ENCODE peak calls at places on chromosomes 13 and 19, in nine cellular contexts. B, K, W, M, Q, E, D, P and C are unnamed samples.

GRCh38 chr19:29001006-29001921 is 211.7 kb downstream of the UQCRFS1 start:
- DNase-seq in P (no peak), B (no peak), M (no peak), K (peak; percentile 20), W (no peak), E (no peak), Q (no peak), D (no peak), C (no peak)

GRCh38 chr13:74794147-74794546 is 659.9 kb upstream of the KLF12 start:
- DNase-seq in B (no peak), D (no peak), E (no peak), K (peak; percentile 13), Q (no peak), M (peak; percentile 7), W (no peak), P (no peak), C (no peak)

GRCh38 chr13:96229356-96229755 is 139.4 kb downstream of the HS6ST3 start:
- DNase-seq in D (no peak), W (no peak), B (no peak), K (peak; percentile 86), M (no peak), Q (no peak), E (no peak), P (no peak), C (no peak)

GRCh38 chr19:58554494-58555368 is at the start of gene CHMP2A:
- DNase-seq in D (peak; percentile 99), W (no peak), B (peak; percentile 95), P (no peak), Q (peak; percentile 98), K (peak; percentile 98), E (peak; percentile 99), M (peak; percentile 96), C (peak; percentile 99)

GRCh38 chr13:76991432-76991795 is 467 bp upstream of the CLN5 start:
- DNase-seq in Q (no peak), K (no peak), W (no peak), B (peak; percentile 55), D (peak; percentile 46), P (no peak), E (no peak), M (peak; percentile 6), C (no peak)

GRCh38 chr19:44598355-44598754 is 15.0 kb upstream of the IGSF23 start:
- DNase-seq in K (no peak), Q (no peak), B (no peak), E (no peak), P (no peak), W (no peak), D (no peak), M (no peak), C (no peak)

GRCh38 chr13:82206241-82206640 is 1676.0 kb downstream of the SLITRK1 start:
- DNase-seq in K (no peak), B (no peak), D (no peak), W (no peak), P (no peak), E (no peak), M (no peak), Q (no peak), C (no peak)

GRCh38 chr13:41833851-41834250 is 127.1 kb downstream of the VWA8 start:
- DNase-seq in D (no peak), W (no peak), E (no peak), K (no peak), P (no peak), M (no peak), B (no peak), Q (no peak), C (no peak)

GRCh38 chr19:16449330-16449961 is 22.3 kb downstream of the EPS15L1 start:
- DNase-seq in P (no peak), D (no peak), K (no peak), W (no peak), B (no peak), Q (peak; percentile 36), E (no peak), M (peak; percentile 66), C (no peak)

GRCh38 chr13:33307820-33308219 is 22.3 kb upstream of the STARD13 start:
- DNase-seq in W (no peak), D (no peak), Q (no peak), B (no peak), P (no peak), E (no peak), K (no peak), M (peak; percentile 57), C (no peak)

GRCh38 chr13:112711528-112712265 is 21.9 kb downstream of the ATP11A start:
- DNase-seq in E (peak; percentile 74), W (no peak), Q (no peak), B (no peak), M (peak; percentile 94), K (peak; percentile 100), P (peak; percentile 59), D (peak; percentile 92), C (peak; percentile 86)

GRCh38 chr19:11978492-11979100 is 13.8 kb downstream of the ZNF763 start:
- DNase-seq in E (no peak), B (no peak), P (no peak), K (no peak), Q (no peak), W (no peak), D (no peak), M (no peak), C (no peak)

GRCh38 chr19:58400638-58400915 is 5.1 kb downstream of the RNF225 start:
- DNase-seq in P (no peak), B (no peak), M (no peak), Q (no peak), W (no peak), K (no peak), E (no peak), D (no peak), C (no peak)

GRCh38 chr13:71867101-71867814 is at the start of gene DACH1:
- DNase-seq in M (peak; percentile 61), P (peak; percentile 94), D (peak; percentile 89), E (peak; percentile 29), Q (no peak), K (peak; percentile 85), B (no peak), W (no peak), C (no peak)

GRCh38 chr13:98184796-98185195 is 7.7 kb upstream of the RNF113B start:
- DNase-seq in K (no peak), D (no peak), E (no peak), M (peak; percentile 24), B (no peak), Q (no peak), P (no peak), W (no peak), C (no peak)

GRCh38 chr19:29767039-29767735 is 44.6 kb upstream of the CCNE1 start:
- DNase-seq in M (no peak), B (no peak), Q (no peak), D (no peak), E (no peak), P (no peak), K (no peak), W (no peak), C (no peak)

GRCh38 chr19:29946645-29947044 is 4.6 kb downstream of the URI1 start:
- DNase-seq in M (no peak), K (no peak), P (no peak), E (no peak), B (no peak), W (no peak), D (no peak), Q (no peak), C (no peak)